ENCODE peak calls at places on chromosome 11, in six cellular contexts. X is hypothalamus, H is lower leg skin, Z is OCI-LY7, F is T47D, G is EH. U is an unnamed sample.

GRCh38 chr11:12134239-12134590 is 23.8 kb downstream of the MICAL2 start:
- DNase-seq in X (no peak), H (no peak), Z (no peak), F (no peak), G (no peak), U (no peak)

GRCh38 chr11:70826541-70826943 is 425.8 kb downstream of the SHANK2 start:
- DNase-seq in X (peak; percentile 64), H (no peak), Z (no peak), F (no peak), G (no peak), U (peak; percentile 13)

GRCh38 chr11:59766542-59766941 is 11.4 kb downstream of the STX3 start:
- DNase-seq in X (no peak), H (no peak), Z (no peak), F (no peak), G (no peak), U (no peak)

GRCh38 chr11:10674440-10674855 is 19.1 kb downstream of the IRAG1 start:
- DNase-seq in X (no peak), H (peak; percentile 91), Z (no peak), F (no peak), G (peak; percentile 52), U (no peak)

GRCh38 chr11:105108247-105108646 is 31.3 kb downstream of the CARD18 start:
- DNase-seq in X (no peak), H (no peak), Z (no peak), F (peak; percentile 17), G (no peak), U (no peak)

GRCh38 chr11:102064316-102064715 is 17.1 kb downstream of the CFAP300 start:
- DNase-seq in X (no peak), H (no peak), Z (no peak), F (peak; percentile 12), G (no peak), U (peak; percentile 44)

GRCh38 chr11:86374121-86374520 is 566 bp upstream of the CCDC81 start:
- DNase-seq in X (no peak), H (no peak), Z (no peak), F (no peak), G (no peak), U (no peak)

GRCh38 chr11:57294225-57295131 is 30.3 kb downstream of the TNKS1BP1 start:
- DNase-seq in X (no peak), H (no peak), Z (no peak), F (peak; percentile 84), G (peak; percentile 78), U (peak; percentile 54)

GRCh38 chr11:77374108-77374507 is 72.6 kb upstream of the GDPD4 start:
- DNase-seq in X (no peak), H (no peak), Z (no peak), F (no peak), G (peak; percentile 13), U (no peak)

GRCh38 chr11:66316849-66317251 is at the start of gene CD248:
- DNase-seq in X (no peak), H (peak; percentile 91), Z (no peak), F (no peak), G (peak; percentile 90), U (no peak)

GRCh38 chr11:113817162-113817561 is 37.6 kb downstream of the CLDN25 start:
- DNase-seq in X (no peak), H (no peak), Z (no peak), F (no peak), G (peak; percentile 12), U (no peak)

GRCh38 chr11:76048763-76049162 is 157.5 kb downstream of the WNT11 start:
- DNase-seq in X (no peak), H (no peak), Z (peak; percentile 92), F (peak; percentile 62), G (no peak), U (no peak)

GRCh38 chr11:44689265-44689664 is 37.5 kb upstream of the TSPAN18 start:
- DNase-seq in X (no peak), H (no peak), Z (no peak), F (no peak), G (no peak), U (no peak)

GRCh38 chr11:23903044-23903704 is 593.7 kb upstream of the LUZP2 start:
- DNase-seq in X (no peak), H (no peak), Z (no peak), F (no peak), G (peak; percentile 96), U (no peak)

GRCh38 chr11:27934830-27935145 is 173.2 kb downstream of the KIF18A start:
- DNase-seq in X (no peak), H (no peak), Z (no peak), F (peak; percentile 24), G (peak; percentile 98), U (no peak)

GRCh38 chr11:65899356-65900124 is 648 bp downstream of the FOSL1 start:
- DNase-seq in X (no peak), H (peak; percentile 95), Z (peak; percentile 19), F (no peak), G (peak; percentile 87), U (no peak)

GRCh38 chr11:112023104-112023503 is 2.1 kb upstream of the DLAT start:
- DNase-seq in X (no peak), H (no peak), Z (peak; percentile 18), F (peak; percentile 13), G (no peak), U (no peak)

GRCh38 chr11:33617672-33618362 is 82.8 kb downstream of the C11orf91 start:
- DNase-seq in X (no peak), H (no peak), Z (no peak), F (no peak), G (no peak), U (no peak)

GRCh38 chr11:47980093-47980906 is at the start of gene PTPRJ:
- DNase-seq in X (peak; percentile 54), H (peak; percentile 88), Z (peak; percentile 65), F (peak; percentile 72), G (peak; percentile 69), U (peak; percentile 66)

GRCh38 chr11:34345991-34346480 is 11.8 kb downstream of the ABTB2 start:
- DNase-seq in X (no peak), H (no peak), Z (no peak), F (no peak), G (peak; percentile 45), U (no peak)

GRCh38 chr11:38791346-38791961 is 2193.4 kb upstream of the RAG2 start:
- DNase-seq in X (no peak), H (no peak), Z (peak; percentile 65), F (peak; percentile 90), G (peak; percentile 61), U (peak; percentile 42)

GRCh38 chr11:76670475-76671235 is at the start of gene LRRC32:
- DNase-seq in X (no peak), H (peak; percentile 92), Z (peak; percentile 83), F (no peak), G (peak; percentile 4), U (no peak)

GRCh38 chr11:67384851-67385366 is 6.9 kb upstream of the RAD9A start:
- DNase-seq in X (no peak), H (no peak), Z (no peak), F (no peak), G (peak; percentile 74), U (no peak)

GRCh38 chr11:44110231-44110679 is 14.8 kb downstream of the EXT2 start:
- DNase-seq in X (no peak), H (no peak), Z (peak; percentile 65), F (peak; percentile 65), G (peak; percentile 54), U (peak; percentile 30)

GRCh38 chr11:89293966-89294679 is 116.4 kb downstream of the TYR start:
- DNase-seq in X (no peak), H (no peak), Z (no peak), F (peak; percentile 10), G (peak; percentile 15), U (no peak)

GRCh38 chr11:62958547-62959071 is 26.2 kb downstream of the SLC22A6 start:
- DNase-seq in X (no peak), H (peak; percentile 50), Z (no peak), F (peak; percentile 31), G (peak; percentile 32), U (peak; percentile 24)

GRCh38 chr11:97622795-97623194 is 1233.0 kb downstream of the JRKL start:
- DNase-seq in X (no peak), H (no peak), Z (no peak), F (no peak), G (no peak), U (no peak)

GRCh38 chr11:65900125-65900898 is at the start of gene FOSL1:
- DNase-seq in X (no peak), H (peak; percentile 98), Z (peak; percentile 68), F (peak; percentile 97), G (peak; percentile 95), U (peak; percentile 90)

GRCh38 chr11:78961938-78962701 is 387.5 kb upstream of the NARS2 start:
- DNase-seq in X (peak; percentile 8), H (peak; percentile 68), Z (no peak), F (peak; percentile 36), G (peak; percentile 29), U (no peak)

GRCh38 chr11:110086892-110087309 is 6.3 kb upstream of the ZC3H12C start:
- DNase-seq in X (no peak), H (no peak), Z (no peak), F (no peak), G (peak; percentile 79), U (no peak)

GRCh38 chr11:34403431-34403830 is 35.3 kb upstream of the CAT start:
- DNase-seq in X (no peak), H (no peak), Z (no peak), F (no peak), G (no peak), U (no peak)

GRCh38 chr11:111449696-111450479 is 62.3 kb downstream of the BTG4 start:
- DNase-seq in X (peak; percentile 24), H (peak; percentile 74), Z (no peak), F (no peak), G (no peak), U (no peak)

GRCh38 chr11:19374189-19374588 is 133.4 kb upstream of the E2F8 start:
- DNase-seq in X (no peak), H (no peak), Z (no peak), F (no peak), G (peak; percentile 99), U (no peak)

U was measured in prostate gland.